ENCODE peak calls at places on chromosome 20, in seven cellular contexts. D, Y, R, W, M, E and Q are unnamed samples.

GRCh38 chr20:38523697-38524096 is 51.1 kb downstream of the RALGAPB start:
- DNase-seq in E (no peak), D (peak), W (no peak), M (no peak), Y (peak), R (no peak), Q (no peak)

GRCh38 chr20:44810391-44811149 is at the start of gene RIMS4:
- DNase-seq in M (no peak), R (peak), D (no peak), E (no peak), Y (no peak), W (no peak), Q (no peak)

GRCh38 chr20:2387180-2387577 is 6.5 kb downstream of the TGM6 start:
- DNase-seq in M (peak), E (peak), D (peak), W (peak), R (peak), Y (peak), Q (peak)

GRCh38 chr20:8228315-8228714 is 96.2 kb downstream of the PLCB1 start:
- DNase-seq in D (no peak), R (no peak), Y (no peak), M (no peak), W (no peak), E (no peak), Q (no peak)

GRCh38 chr20:45470262-45470931 is 844 bp downstream of the WFDC2 start:
- DNase-seq in D (no peak), W (no peak), Y (no peak), R (peak), M (no peak), E (no peak), Q (no peak)

GRCh38 chr20:53595018-53595378 is 1.4 kb upstream of the ZNF217 start:
- DNase-seq in Y (no peak), W (no peak), M (no peak), E (no peak), R (no peak), D (no peak), Q (no peak)

GRCh38 chr20:61099786-61100185 is 152.3 kb upstream of the CDH4 start:
- DNase-seq in W (no peak), R (no peak), E (no peak), D (no peak), Y (no peak), M (no peak), Q (no peak)

GRCh38 chr20:61453219-61453618 is 201.2 kb downstream of the CDH4 start:
- DNase-seq in Y (no peak), W (no peak), R (no peak), D (no peak), M (no peak), E (no peak), Q (no peak)

GRCh38 chr20:60117040-60117439 is 158.8 kb downstream of the CDH26 start:
- DNase-seq in R (no peak), W (no peak), M (no peak), D (peak), E (no peak), Y (no peak), Q (no peak)

GRCh38 chr20:18853946-18854646 is 40.5 kb downstream of the SCP2D1 start:
- DNase-seq in M (no peak), D (no peak), R (no peak), E (no peak), W (no peak), Y (no peak), Q (no peak)

GRCh38 chr20:9117548-9117947 is 48.7 kb downstream of the PLCB4 start:
- DNase-seq in W (no peak), R (no peak), E (no peak), M (no peak), Y (no peak), D (no peak), Q (no peak)

GRCh38 chr20:50064640-50065615 is 48.0 kb downstream of the UBE2V1 start:
- DNase-seq in W (no peak), D (no peak), Y (no peak), E (no peak), R (no peak), M (no peak), Q (peak)

GRCh38 chr20:63090682-63091571 is 84.2 kb upstream of the BHLHE23 start:
- DNase-seq in E (no peak), M (no peak), R (peak), Y (no peak), W (no peak), D (no peak), Q (no peak)

GRCh38 chr20:19886666-19887288 is 128.7 kb downstream of the RIN2 start:
- DNase-seq in W (no peak), Y (peak), R (no peak), M (no peak), D (peak), E (no peak), Q (no peak)

GRCh38 chr20:54088430-54088829 is 18.0 kb upstream of the BCAS1 start:
- DNase-seq in E (no peak), D (no peak), M (no peak), R (no peak), Y (no peak), W (no peak), Q (no peak)

GRCh38 chr20:43832096-43832816 is 82.4 kb upstream of the TOX2 start:
- DNase-seq in E (no peak), D (no peak), Y (no peak), W (no peak), M (no peak), R (no peak), Q (no peak)

GRCh38 chr20:61502433-61502832 is 250.4 kb downstream of the CDH4 start:
- DNase-seq in M (no peak), W (no peak), D (peak), E (no peak), Y (no peak), R (no peak), Q (no peak)

GRCh38 chr20:62472343-62473199 is 3.2 kb downstream of the GATA5 start:
- DNase-seq in E (no peak), Y (no peak), R (no peak), D (no peak), W (no peak), M (no peak), Q (peak)

GRCh38 chr20:56001106-56001785 is 4.1 kb downstream of the CBLN4 start:
- DNase-seq in Y (no peak), M (no peak), E (no peak), R (no peak), D (no peak), W (no peak), Q (peak)

GRCh38 chr20:59307270-59307669 is 6.9 kb downstream of the EDN3 start:
- DNase-seq in E (no peak), D (no peak), R (no peak), W (no peak), M (no peak), Y (no peak), Q (no peak)

GRCh38 chr20:51525241-51526104 is 17.0 kb downstream of the NFATC2 start:
- DNase-seq in E (no peak), R (no peak), W (no peak), M (peak), D (no peak), Y (no peak), Q (no peak)

GRCh38 chr20:44025756-44026155 is 111.1 kb downstream of the TOX2 start:
- DNase-seq in Y (no peak), W (no peak), D (no peak), M (no peak), R (peak), E (no peak), Q (no peak)

GRCh38 chr20:50980071-50980681 is 21.6 kb downstream of the MOCS3 start:
- DNase-seq in W (no peak), Y (peak), R (no peak), E (no peak), M (no peak), D (peak), Q (peak)

GRCh38 chr20:25043499-25044260 is 14.3 kb downstream of the ACSS1 start:
- DNase-seq in R (no peak), E (no peak), D (no peak), M (no peak), Y (no peak), W (no peak), Q (no peak)

GRCh38 chr20:45783656-45784294 is 7.9 kb downstream of the WFDC3 start:
- DNase-seq in M (no peak), W (no peak), E (no peak), Y (no peak), R (no peak), D (no peak), Q (no peak)

GRCh38 chr20:47400685-47401084 is 44.2 kb upstream of the ZMYND8 start:
- DNase-seq in D (no peak), E (no peak), M (peak), Y (peak), R (no peak), W (no peak), Q (no peak)
- TF ChIP-seq CEBPB in D (no peak), E (no peak), M (no peak), Y (no peak), R (no peak), W (no peak), Q (no peak)

GRCh38 chr20:37387519-37388269 is 41.8 kb downstream of the SRC start:
- DNase-seq in W (no peak), Y (no peak), E (no peak), M (no peak), R (no peak), D (no peak), Q (no peak)

GRCh38 chr20:37389844-37390275 is 43.9 kb downstream of the SRC start:
- DNase-seq in D (no peak), M (no peak), Y (peak), E (no peak), W (no peak), R (no peak), Q (no peak)

GRCh38 chr20:37388831-37389230 is 42.9 kb downstream of the SRC start:
- DNase-seq in M (no peak), Y (peak), E (no peak), R (no peak), W (no peak), D (no peak), Q (no peak)

GRCh38 chr20:37390503-37390890 is 44.6 kb downstream of the SRC start:
- DNase-seq in Y (no peak), M (no peak), R (no peak), W (no peak), D (no peak), E (no peak), Q (no peak)

DNA sequence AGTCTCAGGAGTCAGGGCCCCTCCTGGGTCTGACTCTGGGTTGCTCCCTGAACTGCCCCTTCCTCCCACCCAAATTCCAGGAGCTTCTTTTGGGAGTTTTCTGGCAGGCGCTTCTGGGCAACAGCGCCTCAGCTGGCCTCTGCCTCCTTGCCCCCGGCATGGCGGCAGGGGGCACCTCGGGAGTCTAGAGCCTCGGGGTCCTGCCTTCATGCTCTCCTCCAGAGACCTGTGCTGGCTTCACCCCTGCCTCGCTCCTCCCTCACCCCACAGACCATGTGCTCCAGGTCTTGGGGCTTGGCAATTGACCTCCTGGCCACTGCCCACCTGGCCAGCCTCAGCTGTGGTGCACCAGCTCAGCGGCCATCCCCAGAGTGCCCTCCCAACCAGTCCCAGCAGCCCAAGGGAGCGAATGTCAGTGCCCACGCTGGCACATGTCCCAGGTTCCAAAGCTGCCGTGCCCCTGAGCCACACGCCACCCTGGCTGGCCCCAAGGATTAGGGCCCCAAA is 43.4 kb downstream of the SRC start:
- DNase-seq in M (no peak), E (no peak), R (no peak), W (no peak), Y (peak), D (no peak), Q (no peak)
- TF ChIP-seq CEBPB in M (no peak), E (no peak), R (no peak), W (no peak), Y (no peak), D (no peak), Q (no peak)

GRCh38 chr20:35238170-35238569 is 11.7 kb downstream of the MMP24 start:
- DNase-seq in W (no peak), M (no peak), R (no peak), D (no peak), Y (no peak), E (no peak), Q (no peak)
- TF ChIP-seq CEBPB in W (no peak), M (peak), R (no peak), D (no peak), Y (no peak), E (no peak), Q (no peak)

GRCh38 chr20:32777177-32777956 is 15.2 kb downstream of the DNMT3B start:
- DNase-seq in Y (peak), D (no peak), M (no peak), E (no peak), R (no peak), W (no peak), Q (peak)
- TF ChIP-seq CEBPB in Y (no peak), D (no peak), M (no peak), E (no peak), R (no peak), W (no peak), Q (no peak)

GRCh38 chr20:34544109-34544793 is 14.3 kb upstream of the MAP1LC3A start:
- DNase-seq in Y (no peak), W (no peak), R (peak), E (no peak), D (no peak), M (no peak), Q (no peak)
- TF ChIP-seq CEBPB in Y (no peak), W (no peak), R (no peak), E (no peak), D (no peak), M (no peak), Q (no peak)

DNA sequence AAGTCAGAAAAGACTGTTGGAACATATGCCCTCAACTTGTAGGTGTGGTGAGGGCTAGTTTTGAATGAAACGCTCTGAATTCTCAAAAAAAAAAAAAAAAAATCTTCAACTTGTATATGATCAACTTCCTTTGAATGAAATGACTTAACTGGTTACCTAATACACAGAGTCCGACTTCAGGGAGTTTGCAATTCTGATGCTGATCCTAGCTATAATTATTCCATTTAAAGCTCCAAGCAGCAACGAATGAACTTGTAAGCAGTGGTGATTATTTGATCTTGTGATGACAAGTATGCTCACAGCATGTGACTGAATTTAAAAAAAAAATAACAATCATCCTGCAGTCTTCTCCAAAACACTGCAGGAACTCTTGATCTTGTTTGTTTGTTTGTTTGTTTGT is 56.4 kb downstream of the SLC23A2 start:
- DNase-seq in D (no peak), M (no peak), R (no peak), W (no peak), E (no peak), Y (no peak), Q (no peak)
- TF ChIP-seq CEBPB in D (no peak), M (no peak), R (no peak), W (no peak), E (no peak), Y (no peak), Q (no peak)